ENCODE peak calls at places on chromosome 13, in eight cellular contexts. F is AG04450, G is Calu3, E is GM04503, Z is lower leg skin, P is H54, X is skeletal muscle cell, V is IMR-90. H is an unnamed sample.
A peak's percentile ranks its signal among the peaks of the same experiment; 100 is the strongest.

GRCh38 chr13:76723551-76724232 is 162.5 kb downstream of the KCTD12 start:
- DNase-seq in V (peak; percentile 89), E (peak; percentile 93), G (no peak), F (peak; percentile 54), P (no peak), Z (peak; percentile 30), X (peak; percentile 86), H (peak; percentile 13)

GRCh38 chr13:31930901-31931522 is 100.6 kb upstream of the FRY start:
- DNase-seq in V (no peak), P (no peak), E (no peak), X (no peak), G (no peak), Z (no peak), F (no peak), H (no peak)

GRCh38 chr13:103130681-103131210 is 64.5 kb upstream of the SLC10A2 start:
- DNase-seq in X (no peak), E (no peak), F (no peak), Z (no peak), V (no peak), G (no peak), P (no peak), H (peak; percentile 96)

GRCh38 chr13:24267801-24268200 is 41.6 kb upstream of the C1QTNF9 start:
- DNase-seq in G (no peak), E (no peak), P (no peak), X (no peak), F (no peak), V (no peak), Z (no peak), H (no peak)

GRCh38 chr13:27979001-27979643 is 9.4 kb downstream of the URAD start:
- DNase-seq in X (no peak), E (no peak), V (no peak), F (no peak), G (no peak), Z (no peak), P (no peak), H (no peak)

GRCh38 chr13:102650444-102650843 is 44.4 kb downstream of the METTL21C start:
- DNase-seq in X (no peak), V (no peak), G (no peak), P (no peak), Z (no peak), F (no peak), E (no peak), H (no peak)

GRCh38 chr13:45434556-45435371 is 16.6 kb upstream of the SLC25A30 start:
- DNase-seq in V (no peak), X (no peak), G (no peak), F (no peak), E (no peak), P (no peak), Z (no peak), H (no peak)

GRCh38 chr13:51620165-51620983 is 36.1 kb downstream of the WDFY2 start:
- DNase-seq in P (no peak), X (no peak), F (no peak), G (no peak), E (no peak), Z (no peak), V (no peak), H (no peak)

GRCh38 chr13:61339054-61339621 is 76.5 kb downstream of the PCDH20 start:
- DNase-seq in X (no peak), Z (no peak), V (no peak), P (no peak), G (no peak), F (no peak), E (no peak), H (no peak)

GRCh38 chr13:77779461-77780272 is 82.2 kb downstream of the SLAIN1 start:
- DNase-seq in E (no peak), P (no peak), Z (peak; percentile 43), X (peak; percentile 32), F (peak; percentile 55), V (peak; percentile 74), G (peak; percentile 17), H (peak; percentile 45)

GRCh38 chr13:18960637-18961227 is 220.9 kb downstream of the TUBA3C start:
- DNase-seq in V (no peak), P (no peak), G (no peak), X (no peak), E (no peak), F (no peak), Z (no peak), H (no peak)

GRCh38 chr13:79799049-79799448 is 318.1 kb downstream of the NDFIP2 start:
- DNase-seq in G (no peak), E (no peak), F (no peak), P (no peak), Z (no peak), V (no peak), X (no peak), H (no peak)

GRCh38 chr13:48043789-48044503 is 6.4 kb downstream of the NUDT15 start:
- DNase-seq in X (peak; percentile 17), V (peak; percentile 73), G (no peak), F (peak; percentile 10), Z (no peak), P (no peak), E (peak; percentile 50), H (no peak)

GRCh38 chr13:95481051-95481775 is 71.3 kb upstream of the CLDN10 start:
- DNase-seq in G (no peak), F (no peak), Z (no peak), P (peak; percentile 12), V (peak; percentile 18), E (no peak), X (no peak), H (no peak)

GRCh38 chr13:79782541-79783216 is 301.7 kb downstream of the NDFIP2 start:
- DNase-seq in V (peak; percentile 77), P (no peak), Z (no peak), E (no peak), G (peak; percentile 30), F (peak; percentile 44), X (peak; percentile 75), H (peak; percentile 58)

GRCh38 chr13:52195052-52195837 is 35.8 kb upstream of the NEK3 start:
- DNase-seq in P (no peak), X (peak; percentile 39), E (no peak), G (peak; percentile 36), Z (peak; percentile 59), F (peak; percentile 26), V (peak; percentile 50), H (no peak)

GRCh38 chr13:112891477-112892401 is 77.3 kb upstream of the MCF2L start:
- DNase-seq in V (no peak), E (no peak), X (no peak), G (no peak), F (no peak), P (no peak), Z (no peak), H (no peak)

GRCh38 chr13:91398413-91399188 is at the start of gene GPC5:
- DNase-seq in P (peak; percentile 58), Z (peak; percentile 45), E (no peak), F (no peak), G (peak; percentile 53), V (peak; percentile 43), X (peak; percentile 14), H (no peak)

GRCh38 chr13:31032574-31033095 is 100.2 kb downstream of the TEX26 start:
- DNase-seq in P (no peak), G (no peak), F (no peak), Z (no peak), V (no peak), X (no peak), E (no peak), H (no peak)

GRCh38 chr13:21137696-21138095 is 38.7 kb downstream of the SKA3 start:
- DNase-seq in G (peak; percentile 19), X (no peak), P (no peak), Z (no peak), V (peak; percentile 49), F (no peak), E (no peak), H (no peak)

GRCh38 chr13:72204291-72204690 is 337.3 kb upstream of the DACH1 start:
- DNase-seq in Z (no peak), P (no peak), G (no peak), V (no peak), E (peak; percentile 49), X (peak; percentile 17), F (no peak), H (no peak)

GRCh38 chr13:33388254-33388998 is 102.9 kb upstream of the STARD13 start:
- DNase-seq in F (no peak), G (peak; percentile 49), P (peak; percentile 2), Z (peak; percentile 45), E (no peak), V (no peak), X (no peak), H (no peak)

GRCh38 chr13:45296259-45296658 is 44.7 kb downstream of the TPT1 start:
- DNase-seq in P (no peak), Z (no peak), E (no peak), G (no peak), V (peak; percentile 37), X (no peak), F (no peak), H (no peak)

GRCh38 chr13:85497652-85498051 is 301.6 kb downstream of the SLITRK6 start:
- DNase-seq in V (peak; percentile 97), X (peak; percentile 94), G (peak; percentile 34), F (peak; percentile 93), P (peak; percentile 36), E (peak; percentile 64), Z (no peak), H (no peak)

GRCh38 chr13:50074843-50075242 is 59.6 kb downstream of the KCNRG start:
- DNase-seq in V (no peak), E (no peak), G (no peak), F (no peak), Z (no peak), X (no peak), P (no peak), H (no peak)

GRCh38 chr13:30158774-30159445 is 148.4 kb downstream of the KATNAL1 start:
- DNase-seq in V (peak; percentile 71), E (peak; percentile 63), F (peak; percentile 33), X (no peak), P (peak; percentile 47), G (peak; percentile 9), Z (no peak), H (peak; percentile 48)

GRCh38 chr13:27622102-27622820 is 569 bp downstream of the POLR1D start:
- DNase-seq in X (no peak), G (no peak), E (no peak), Z (no peak), F (no peak), V (peak; percentile 13), P (no peak), H (no peak)

GRCh38 chr13:26694609-26695359 is 65.8 kb downstream of the GPR12 start:
- DNase-seq in Z (no peak), X (no peak), P (no peak), G (no peak), V (no peak), F (no peak), E (no peak), H (no peak)

GRCh38 chr13:93224545-93224944 is 2.1 kb upstream of the GPC6 start:
- DNase-seq in V (peak; percentile 39), G (no peak), X (no peak), E (peak; percentile 57), Z (no peak), F (no peak), P (no peak), H (no peak)

GRCh38 chr13:28819748-28820098 is 416 bp upstream of the MTUS2 start:
- DNase-seq in F (no peak), Z (no peak), P (no peak), V (peak; percentile 32), X (no peak), G (peak; percentile 66), E (no peak), H (no peak)

GRCh38 chr13:88526186-88526852 is 855.1 kb downstream of the SLITRK5 start:
- DNase-seq in V (no peak), G (no peak), X (no peak), P (no peak), Z (no peak), F (no peak), E (no peak), H (no peak)

GRCh38 chr13:109862627-109863026 is 76.2 kb upstream of the IRS2 start:
- DNase-seq in V (peak; percentile 80), F (no peak), Z (no peak), P (no peak), G (no peak), E (no peak), X (peak; percentile 57), H (no peak)

GRCh38 chr13:113411216-113412023 is 41.9 kb downstream of the ADPRHL1 start:
- DNase-seq in E (peak; percentile 93), G (no peak), F (peak; percentile 89), P (peak; percentile 99), X (peak; percentile 95), V (peak; percentile 99), Z (peak; percentile 51), H (peak; percentile 25)

GRCh38 chr13:113216165-113217056 is 7.0 kb downstream of the CUL4A start:
- DNase-seq in G (peak; percentile 20), X (no peak), V (peak; percentile 74), P (peak; percentile 80), Z (no peak), F (no peak), E (no peak), H (no peak)

H was measured in epithelial cell of proximal tubule.